ENCODE peak calls at places on chromosome 10, in six cellular contexts. Y is CD8-positive, alpha-beta memory T cell; G is ovary; M is GM23248; L is heart right ventricle; A is psoas muscle. Q is an unnamed sample. For H3K4me1, the result is how much of the 10 kb centered on the place peaks cover.

GRCh38 chr10:13629116-13629515 is 42.4 kb downstream of the PRPF18 start:
- DNase-seq in L (no peak), M (no peak), A (no peak), G (no peak), Y (no peak), Q (no peak)

GRCh38 chr10:48444266-48444665 is 137.8 kb downstream of the MAPK8 start:
- DNase-seq in M (no peak), L (no peak), G (no peak), Y (no peak), A (no peak), Q (peak)

GRCh38 chr10:112115781-112116385 is 67.7 kb downstream of the GPAM start:
- DNase-seq in G (no peak), A (no peak), L (no peak), M (peak), Y (no peak), Q (peak)

GRCh38 chr10:61081331-61081730 is 137.3 kb upstream of the RHOBTB1 start:
- DNase-seq in L (no peak), A (no peak), Y (no peak), M (no peak), G (peak), Q (no peak)

GRCh38 chr10:1185911-1186692 is 129.9 kb downstream of the WDR37 start:
- DNase-seq in Y (no peak), A (no peak), L (no peak), M (no peak), G (peak), Q (no peak)

GRCh38 chr10:67386260-67386659 is 309.7 kb downstream of the CTNNA3 start:
- DNase-seq in G (no peak), M (no peak), Y (no peak), A (no peak), L (no peak), Q (peak)

GRCh38 chr10:126500866-126501265 is 112.6 kb upstream of the ADAM12 start:
- DNase-seq in Y (no peak), A (no peak), M (peak), L (no peak), G (no peak), Q (no peak)

GRCh38 chr10:34028936-34029335 is 694.5 kb upstream of the NRP1 start:
- DNase-seq in L (no peak), A (no peak), G (no peak), Y (no peak), M (no peak), Q (no peak)

GRCh38 chr10:71748671-71749191 is 24.6 kb downstream of the VSIR start:
- DNase-seq in G (peak), Y (peak), L (peak), A (peak), M (no peak), Q (no peak)

GRCh38 chr10:3265081-3265480 is 92.5 kb upstream of the PITRM1 start:
- DNase-seq in Y (no peak), A (no peak), M (no peak), G (no peak), L (no peak), Q (no peak)

GRCh38 chr10:100551231-100551630 is 15.5 kb downstream of the HIF1AN start:
- DNase-seq in L (no peak), G (no peak), M (no peak), Y (no peak), A (no peak), Q (no peak)
- H3K4me1 ChIP-seq in L (under half), G (under half), M (under half), Y (under half), A (under half), Q (under half)

DNA sequence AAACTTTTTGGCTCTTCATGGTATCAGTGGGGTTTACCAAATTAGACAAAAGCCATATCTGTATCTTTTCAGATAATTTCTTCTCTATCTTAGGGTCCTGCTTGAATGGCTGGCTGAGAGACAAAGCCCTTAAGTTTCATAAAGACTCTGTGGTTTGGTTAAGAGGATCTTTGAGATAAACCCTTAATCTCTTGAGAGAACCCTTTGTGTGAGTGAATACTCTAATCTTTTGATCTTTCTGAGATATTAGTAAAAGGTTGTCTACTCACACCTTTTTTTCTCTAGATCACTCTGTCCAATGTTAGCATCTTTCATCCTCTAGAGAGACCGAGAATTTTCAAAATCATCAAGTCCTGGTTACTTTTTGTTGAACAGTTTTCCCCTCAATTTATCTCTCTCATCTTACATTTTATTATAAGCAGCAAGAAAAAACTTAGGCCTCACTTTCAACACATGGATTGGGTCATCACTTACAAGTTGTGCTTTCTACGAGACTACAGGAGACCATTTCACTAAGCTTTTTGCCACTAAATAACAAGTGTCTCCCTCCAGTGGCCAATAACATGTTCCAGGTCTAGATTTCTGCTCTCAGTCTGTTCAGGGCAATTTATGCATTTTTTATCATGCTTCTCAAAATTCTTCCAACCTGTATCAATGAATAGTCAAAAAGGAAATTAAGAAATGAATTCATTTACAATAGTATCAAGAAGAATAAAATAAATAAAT is 28.4 kb downstream of the DNAJC9 start:
- DNase-seq in A (no peak), L (no peak), G (no peak), Y (no peak), M (peak), Q (peak)
- H3K4me1 ChIP-seq in A (under half), L (under half), G (under half), Y (under half), M (under half), Q (under half)

GRCh38 chr10:79418886-79419595 is 26.4 kb downstream of the ZCCHC24 start:
- DNase-seq in M (no peak), G (peak), A (no peak), L (no peak), Y (no peak), Q (no peak)
- H3K4me1 ChIP-seq in M (under half), G (under half), A (half or more), L (under half), Y (under half), Q (under half)

DNA sequence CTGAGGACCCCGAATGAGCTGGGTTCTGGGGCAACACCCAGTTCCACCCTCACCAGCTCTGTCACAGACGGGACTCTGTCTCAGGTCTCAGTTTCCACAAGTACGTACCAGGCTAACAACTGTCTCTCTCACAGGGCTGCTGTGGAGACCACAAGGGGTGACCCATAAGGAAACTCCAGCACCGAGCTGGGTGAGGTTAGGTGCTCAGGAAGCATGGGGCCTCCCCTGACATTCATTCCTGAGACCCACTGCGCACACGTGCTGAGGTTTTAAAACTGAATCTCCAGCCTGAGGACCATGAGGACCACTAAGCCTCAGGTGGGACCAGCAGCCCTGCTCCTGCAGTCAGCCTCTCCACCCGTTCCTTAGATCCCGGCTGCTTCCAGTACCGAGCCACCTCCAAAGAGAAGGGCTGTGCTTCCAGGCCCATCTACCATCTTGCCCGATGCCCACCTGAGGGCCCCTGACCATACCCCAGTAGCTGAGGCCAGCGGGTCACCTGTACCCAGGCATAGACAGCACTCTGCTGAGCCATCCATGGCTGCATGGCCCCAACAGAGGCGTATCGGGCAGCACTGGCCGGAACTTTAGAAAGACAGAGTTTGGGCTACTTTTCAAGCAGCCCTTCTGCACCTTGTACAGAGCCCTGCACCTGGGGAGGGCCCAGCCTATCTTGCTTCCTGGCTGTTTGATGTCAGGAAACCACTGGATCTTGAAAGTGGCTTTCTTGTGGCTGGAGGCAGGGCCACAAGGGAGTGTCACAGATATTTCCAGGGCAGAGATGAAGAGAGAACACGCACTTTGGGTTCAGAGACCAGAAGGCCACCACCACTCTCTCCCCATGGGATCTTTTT is 18.7 kb downstream of the HSPA12A start:
- DNase-seq in G (no peak), M (no peak), L (no peak), Y (peak), A (no peak), Q (no peak)
- H3K4me1 ChIP-seq in G (under half), M (under half), L (under half), Y (under half), A (under half), Q (under half)

GRCh38 chr10:119349937-119350513 is 142.7 kb downstream of the GRK5 start:
- DNase-seq in M (no peak), Y (no peak), L (no peak), A (no peak), G (peak), Q (no peak)
- H3K4me1 ChIP-seq in M (under half), Y (under half), L (half or more), A (under half), G (under half), Q (under half)

GRCh38 chr10:95337354-95337753 is 46.6 kb upstream of the PDLIM1 start:
- DNase-seq in M (no peak), G (no peak), Y (no peak), L (no peak), A (no peak), Q (no peak)
- H3K4me1 ChIP-seq in M (under half), G (under half), Y (under half), L (half or more), A (under half), Q (under half)

GRCh38 chr10:88989423-88989822 is 1.2 kb upstream of the FAS start:
- DNase-seq in A (no peak), G (no peak), M (no peak), L (no peak), Y (no peak), Q (no peak)
- H3K4me1 ChIP-seq in A (under half), G (under half), M (under half), L (under half), Y (half or more), Q (under half)

GRCh38 chr10:73113543-73113942 is 3.3 kb downstream of the NUDT13 start:
- DNase-seq in M (peak), A (no peak), G (no peak), Y (no peak), L (no peak), Q (no peak)
- H3K4me1 ChIP-seq in M (under half), A (under half), G (under half), Y (under half), L (under half), Q (under half)